ENCODE peak calls at places on chromosomes 12 and 14, in ten cellular contexts. L is nucleus accumbens; O is neural crest cell; Z is ELR; R is PC-3; H is fibroblast of pulmonary artery; S is AG20443; I is endothelial cell; N is AG04449; P is stimulated activated CD4-positive, alpha-beta T cell treated with anti-CD3 and anti-CD28 coated beads, Interleukin-4, amount 100 ng/mL, for 4 hours. E is an unnamed sample.

GRCh38 chr12:107241421-107241820 is 148.1 kb upstream of the CRY1 start:
- DNase-seq in L (no peak), O (no peak), Z (no peak), R (no peak), H (no peak), S (no peak), I (no peak), N (no peak), P (no peak), E (no peak)

GRCh38 chr14:36827861-36828260 is 166.2 kb downstream of the PAX9 start:
- DNase-seq in L (no peak), O (no peak), Z (no peak), R (no peak), H (no peak), S (no peak), I (no peak), N (no peak), P (no peak), E (no peak)

GRCh38 chr12:4483885-4484823 is 38.5 kb upstream of the FGF6 start:
- DNase-seq in L (no peak), O (no peak), Z (peak; percentile 6), R (peak; percentile 62), H (no peak), S (no peak), I (no peak), N (no peak), P (no peak), E (no peak)

GRCh38 chr12:98418357-98419075 is 96.9 kb upstream of the TMPO start:
- DNase-seq in L (no peak), O (no peak), Z (peak; percentile 78), R (peak; percentile 92), H (peak; percentile 96), S (peak; percentile 96), I (no peak), N (peak; percentile 99), P (no peak), E (no peak)

GRCh38 chr14:81459421-81459820 is 59.3 kb upstream of the STON2 start:
- DNase-seq in L (no peak), O (no peak), Z (no peak), R (no peak), H (no peak), S (no peak), I (no peak), N (no peak), P (no peak), E (no peak)

GRCh38 chr14:24680516-24680915 is 46.5 kb upstream of the GZMB start:
- DNase-seq in L (no peak), O (no peak), Z (no peak), R (no peak), H (no peak), S (no peak), I (no peak), N (no peak), P (no peak), E (no peak)

GRCh38 chr14:76773188-76773885 is 12.1 kb downstream of the VASH1 start:
- DNase-seq in L (no peak), O (no peak), Z (peak; percentile 78), R (peak; percentile 80), H (peak; percentile 93), S (peak; percentile 91), I (no peak), N (peak; percentile 24), P (no peak), E (no peak)

GRCh38 chr14:24137529-24138395 is 1.8 kb downstream of the PSME1 start:
- DNase-seq in L (no peak), O (no peak), Z (no peak), R (no peak), H (no peak), S (no peak), I (no peak), N (no peak), P (no peak), E (no peak)

GRCh38 chr12:131209082-131210070 is 255.7 kb downstream of the ADGRD1 start:
- DNase-seq in L (no peak), O (no peak), Z (no peak), R (no peak), H (no peak), S (no peak), I (no peak), N (no peak), P (peak; percentile 11), E (no peak)

GRCh38 chr14:106417224-106418049 is 891.1 kb downstream of the TMEM121 start:
- DNase-seq in L (no peak), O (no peak), Z (peak; percentile 37), R (no peak), H (peak; percentile 2), S (no peak), I (no peak), N (no peak), P (peak; percentile 77), E (no peak)

GRCh38 chr12:47238665-47239064 is 158.9 kb upstream of the AMIGO2 start:
- DNase-seq in L (no peak), O (no peak), Z (no peak), R (no peak), H (peak; percentile 61), S (no peak), I (no peak), N (peak; percentile 28), P (no peak), E (no peak)

GRCh38 chr12:34403706-34404376 is 381.5 kb downstream of the ALG10 start:
- DNase-seq in L (no peak), O (no peak), Z (no peak), R (no peak), H (no peak), S (peak; percentile 0), I (peak; percentile 1), N (no peak), P (peak; percentile 0), E (no peak)

GRCh38 chr12:21677622-21678277 is 20.1 kb upstream of the LDHB start:
- DNase-seq in L (no peak), O (no peak), Z (peak; percentile 15), R (no peak), H (no peak), S (peak; percentile 18), I (no peak), N (no peak), P (no peak), E (no peak)

GRCh38 chr14:104681689-104682074 is 7.7 kb upstream of the INF2 start:
- DNase-seq in L (peak; percentile 52), O (peak; percentile 58), Z (peak; percentile 92), R (peak; percentile 90), H (peak; percentile 87), S (peak; percentile 87), I (peak; percentile 83), N (no peak), P (no peak), E (peak; percentile 46)

GRCh38 chr14:64123241-64123956 is 170.8 kb downstream of the ESR2 start:
- DNase-seq in L (no peak), O (no peak), Z (no peak), R (peak; percentile 11), H (no peak), S (no peak), I (no peak), N (no peak), P (no peak), E (no peak)

GRCh38 chr14:42110167-42110566 is 503.5 kb downstream of the LRFN5 start:
- DNase-seq in L (no peak), O (no peak), Z (peak; percentile 70), R (peak; percentile 85), H (peak; percentile 70), S (peak; percentile 49), I (peak; percentile 15), N (peak; percentile 12), P (no peak), E (no peak)

GRCh38 chr14:57865450-57866198 is at the start of gene SLC35F4:
- DNase-seq in L (no peak), O (peak; percentile 42), Z (no peak), R (no peak), H (peak; percentile 23), S (peak; percentile 62), I (peak; percentile 60), N (no peak), P (no peak), E (peak; percentile 63)

GRCh38 chr14:90705052-90705392 is 111.2 kb downstream of the TTC7B start:
- DNase-seq in L (no peak), O (no peak), Z (no peak), R (no peak), H (no peak), S (no peak), I (no peak), N (no peak), P (no peak), E (no peak)

GRCh38 chr14:51860836-51861583 is 598 bp downstream of the GNG2 start:
- DNase-seq in L (no peak), O (no peak), Z (peak; percentile 76), R (peak; percentile 43), H (peak; percentile 32), S (no peak), I (no peak), N (no peak), P (no peak), E (no peak)

GRCh38 chr12:80837342-80837978 is 100.3 kb downstream of the LIN7A start:
- DNase-seq in L (no peak), O (peak; percentile 18), Z (peak; percentile 58), R (peak; percentile 51), H (peak; percentile 77), S (peak; percentile 72), I (peak; percentile 28), N (peak; percentile 16), P (no peak), E (peak; percentile 28)

GRCh38 chr12:49813131-49813530 is 15.1 kb downstream of the NCKAP5L start:
- DNase-seq in L (no peak), O (no peak), Z (no peak), R (peak; percentile 25), H (no peak), S (no peak), I (no peak), N (no peak), P (no peak), E (no peak)

GRCh38 chr12:5808956-5809355 is 136.1 kb downstream of the ANO2 start:
- DNase-seq in L (no peak), O (no peak), Z (peak; percentile 92), R (peak; percentile 70), H (no peak), S (peak; percentile 94), I (no peak), N (peak; percentile 85), P (no peak), E (no peak)

GRCh38 chr12:5511644-5512584 is 80.0 kb downstream of the NTF3 start:
- DNase-seq in L (no peak), O (peak; percentile 19), Z (peak; percentile 49), R (peak; percentile 6), H (peak; percentile 24), S (peak; percentile 79), I (peak; percentile 47), N (no peak), P (no peak), E (no peak)

GRCh38 chr14:100539766-100540140 is 47.5 kb downstream of the BEGAIN start:
- DNase-seq in L (no peak), O (no peak), Z (no peak), R (no peak), H (no peak), S (no peak), I (no peak), N (no peak), P (no peak), E (peak; percentile 12)

GRCh38 chr12:6181166-6181565 is 19.0 kb upstream of the CD9 start:
- DNase-seq in L (no peak), O (no peak), Z (no peak), R (no peak), H (no peak), S (no peak), I (no peak), N (no peak), P (no peak), E (no peak)

GRCh38 chr12:19150273-19150895 is 20.9 kb downstream of the PLEKHA5 start:
- DNase-seq in L (no peak), O (no peak), Z (no peak), R (no peak), H (peak; percentile 38), S (peak; percentile 20), I (no peak), N (no peak), P (no peak), E (no peak)

GRCh38 chr12:87953257-87953860 is 75.8 kb downstream of the C12orf50 start:
- DNase-seq in L (no peak), O (peak; percentile 29), Z (peak; percentile 64), R (peak; percentile 53), H (peak; percentile 69), S (peak; percentile 54), I (peak; percentile 19), N (peak; percentile 24), P (no peak), E (no peak)

GRCh38 chr14:55553791-55554190 is 26.2 kb upstream of the KTN1 start:
- DNase-seq in L (no peak), O (no peak), Z (peak; percentile 42), R (peak; percentile 85), H (no peak), S (no peak), I (no peak), N (no peak), P (no peak), E (no peak)

E was measured in glutamatergic neuron.